ENCODE peak calls at places on chromosome 17, in five cellular contexts. X is A549, K is HFFc6, T is suprapubic skin, O is brain microvascular endothelial cell. W is an unnamed sample.
A peak's percentile ranks its signal among the peaks of the same experiment; 100 is the strongest.

GRCh38 chr17:34254651-34255380 is at the start of gene CCL2:
- DNase-seq in X (peak; percentile 76), K (peak; percentile 78), T (peak; percentile 81), O (peak; percentile 53), W (no peak)

GRCh38 chr17:38703742-38704644 is 1.1 kb upstream of the MLLT6 start:
- DNase-seq in X (no peak), K (no peak), T (peak; percentile 90), O (no peak), W (peak; percentile 60)

GRCh38 chr17:40474419-40475002 is 26.9 kb downstream of the TNS4 start:
- DNase-seq in X (no peak), K (no peak), T (no peak), O (no peak), W (no peak)

GRCh38 chr17:40456396-40456951 is 13.2 kb downstream of the IGFBP4 start:
- DNase-seq in X (peak; percentile 39), K (no peak), T (no peak), O (no peak), W (no peak)

GRCh38 chr17:54324813-54325212 is 502.1 kb downstream of the KIF2B start:
- DNase-seq in X (no peak), K (no peak), T (no peak), O (no peak), W (no peak)

GRCh38 chr17:46002973-46003316 is 3.9 kb downstream of the STH start:
- DNase-seq in X (no peak), K (no peak), T (no peak), O (no peak), W (no peak)

GRCh38 chr17:55699178-55699865 is 23.3 kb downstream of the TMEM100 start:
- DNase-seq in X (no peak), K (no peak), T (no peak), O (no peak), W (no peak)

GRCh38 chr17:79005063-79005861 is 4.3 kb downstream of the CANT1 start:
- DNase-seq in X (no peak), K (no peak), T (peak; percentile 59), O (no peak), W (no peak)

GRCh38 chr17:39706921-39707337 is 7.1 kb downstream of the ERBB2 start:
- DNase-seq in X (no peak), K (no peak), T (no peak), O (no peak), W (no peak)

GRCh38 chr17:10614536-10615155 is 42.5 kb downstream of the MYH3 start:
- DNase-seq in X (peak; percentile 61), K (peak; percentile 49), T (no peak), O (peak; percentile 38), W (no peak)

GRCh38 chr17:79434215-79434614 is 176.6 kb downstream of the RBFOX3 start:
- DNase-seq in X (no peak), K (no peak), T (no peak), O (no peak), W (no peak)

GRCh38 chr17:27551701-27552466 is 79.1 kb upstream of the LGALS9 start:
- DNase-seq in X (peak; percentile 93), K (no peak), T (no peak), O (no peak), W (no peak)

GRCh38 chr17:69236946-69237345 is 8.3 kb upstream of the ABCA10 start:
- DNase-seq in X (no peak), K (no peak), T (no peak), O (no peak), W (no peak)

GRCh38 chr17:19311016-19311415 is 51.5 kb downstream of the B9D1 start:
- DNase-seq in X (no peak), K (no peak), T (no peak), O (no peak), W (no peak)

GRCh38 chr17:50210249-50211225 is 9.1 kb upstream of the COL1A1 start:
- DNase-seq in X (peak; percentile 54), K (peak; percentile 92), T (peak; percentile 89), O (peak; percentile 99), W (peak; percentile 11)

GRCh38 chr17:70919241-70919640 is 749.9 kb downstream of the KCNJ2 start:
- DNase-seq in X (no peak), K (no peak), T (no peak), O (no peak), W (no peak)

GRCh38 chr17:41539071-41539492 is 11.0 kb upstream of the KRT19 start:
- DNase-seq in X (no peak), K (no peak), T (peak; percentile 49), O (no peak), W (no peak)

GRCh38 chr17:31015639-31016038 is 44.8 kb downstream of the RNF135 start:
- DNase-seq in X (no peak), K (no peak), T (no peak), O (no peak), W (no peak)

GRCh38 chr17:44279586-44280344 is 11.8 kb upstream of the SLC4A1 start:
- DNase-seq in X (peak; percentile 51), K (peak; percentile 51), T (peak; percentile 71), O (peak; percentile 92), W (peak; percentile 50)

GRCh38 chr17:47830396-47830907 is 889 bp downstream of the MRPL10 start:
- DNase-seq in X (no peak), K (no peak), T (no peak), O (no peak), W (peak; percentile 36)

GRCh38 chr17:416293-417206 is 63.9 kb upstream of the RPH3AL start:
- DNase-seq in X (no peak), K (no peak), T (no peak), O (no peak), W (no peak)

DNA sequence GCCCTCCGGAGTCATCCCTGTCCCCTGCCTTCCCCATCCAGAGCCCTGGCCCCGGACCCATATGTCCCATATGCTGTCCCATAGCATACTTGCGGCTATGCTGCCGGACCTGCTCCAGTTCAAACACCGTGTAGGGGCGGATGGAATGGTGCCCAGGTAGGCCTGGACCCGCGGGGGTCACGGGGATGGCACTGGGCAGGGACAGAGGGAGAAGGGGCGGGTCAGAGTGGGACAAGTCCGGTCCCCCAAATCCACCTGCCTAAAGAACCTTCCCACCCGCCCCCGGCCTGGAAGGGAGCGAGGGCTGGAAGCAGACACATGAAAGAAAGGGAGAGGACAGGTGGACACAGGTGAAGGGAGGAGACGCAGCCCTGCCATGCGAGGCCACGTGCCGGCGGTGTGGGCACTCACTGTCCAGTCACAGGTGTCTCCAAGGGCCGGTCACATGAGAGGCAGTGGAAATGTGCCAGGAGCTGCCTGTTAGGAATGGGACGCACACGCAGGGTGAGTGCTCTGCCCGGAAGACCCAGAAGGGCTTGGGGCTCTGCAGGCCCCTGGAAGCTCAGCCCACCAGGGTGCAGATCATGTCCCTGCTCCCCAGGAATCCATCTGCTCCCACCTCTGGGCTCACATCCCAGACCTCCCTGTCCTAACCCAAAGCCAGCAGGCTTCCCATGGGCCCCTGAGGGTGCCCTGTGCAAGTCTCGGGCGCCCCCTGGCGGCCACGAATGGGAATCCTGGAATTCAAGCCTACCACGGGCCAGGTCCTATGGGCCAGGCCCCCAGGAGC is 14.0 kb downstream of the UBALD2 start:
- DNase-seq in X (peak; percentile 78), K (peak; percentile 59), T (peak; percentile 91), O (peak; percentile 69), W (peak; percentile 87)
- TF ChIP-seq CTCF in X (peak; percentile 100), K (peak; percentile 100), T (peak; percentile 93), O (peak; percentile 97), W (peak; percentile 96)

GRCh38 chr17:65072577-65073178 is 16.1 kb upstream of the GNA13 start:
- DNase-seq in X (peak; percentile 45), K (no peak), T (no peak), O (no peak), W (no peak)
- TF ChIP-seq CTCF in X (no peak), K (no peak), T (no peak), O (no peak), W (no peak)

GRCh38 chr17:22515599-22515998 is 823.3 kb downstream of the KCNJ18 start:
- DNase-seq in X (no peak), K (no peak), T (no peak), O (no peak), W (no peak)

GRCh38 chr17:22516861-22517636 is 824.7 kb downstream of the KCNJ18 start:
- DNase-seq in X (no peak), K (no peak), T (no peak), O (no peak), W (no peak)

GRCh38 chr17:22514767-22515320 is 822.5 kb downstream of the KCNJ18 start:
- DNase-seq in X (no peak), K (no peak), T (no peak), O (no peak), W (no peak)

GRCh38 chr17:22518185-22518584 is 825.9 kb downstream of the KCNJ18 start:
- DNase-seq in X (no peak), K (no peak), T (no peak), O (no peak), W (no peak)

DNA sequence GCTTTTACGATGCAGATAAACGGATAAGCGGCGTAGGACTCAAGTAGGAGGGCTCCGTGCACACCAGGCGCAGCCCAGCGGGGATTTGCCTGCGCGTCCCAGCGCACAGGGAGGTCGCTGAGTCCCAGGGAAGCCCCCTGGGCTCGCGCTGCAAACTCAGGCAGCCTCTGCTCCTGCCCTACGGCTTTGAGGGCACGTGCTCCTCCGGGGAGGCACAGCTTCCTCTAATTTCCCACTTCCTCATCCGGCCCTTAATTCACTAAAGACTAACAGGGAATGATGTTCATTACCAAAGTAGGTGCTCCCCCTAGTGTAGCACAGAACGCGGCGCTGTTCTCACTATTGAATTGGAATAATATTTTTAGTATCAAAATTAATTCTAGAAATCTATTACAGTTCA is 825.4 kb downstream of the KCNJ18 start:
- DNase-seq in X (peak; percentile 19), K (no peak), T (no peak), O (no peak), W (no peak)
- TF ChIP-seq CTCF in X (peak; percentile 11), K (peak; percentile 7), T (no peak), O (no peak), W (no peak)

GRCh38 chr17:42609182-42609813 is at the start of the genes RETREG3 and TUBG1:
- DNase-seq in X (peak; percentile 100), K (peak; percentile 99), T (peak; percentile 98), O (peak; percentile 99), W (peak; percentile 98)
- TF ChIP-seq CTCF in X (no peak), K (peak; percentile 67), T (peak; percentile 50), O (peak; percentile 68), W (no peak)

W was measured in natural killer cell.